ENCODE peak calls at places on chromosomes 5 and 9, in nine cellular contexts. A is stomach, S is RWPE2, P is lower leg skin, K is mucosa of descending colon, I is GM12865, E is brain microvascular endothelial cell, J is upper lobe of left lung, Q is upper lobe of right lung. V is an unnamed sample.
A peak's percentile ranks its signal among the peaks of the same experiment; 100 is the strongest.

GRCh38 chr9:130284249-130284625 is 18.7 kb downstream of the HMCN2 start:
- DNase-seq in A (no peak), S (no peak), P (no peak), K (no peak), I (no peak), E (no peak), J (no peak), Q (peak; percentile 53), V (no peak)

GRCh38 chr9:30758726-30759446 is 1625.6 kb upstream of the ACO1 start:
- DNase-seq in A (no peak), S (peak; percentile 21), P (no peak), K (no peak), I (no peak), E (no peak), J (peak; percentile 46), Q (no peak), V (no peak)

GRCh38 chr9:5002811-5003210 is 17.7 kb downstream of the JAK2 start:
- DNase-seq in A (no peak), S (no peak), P (no peak), K (no peak), I (no peak), E (no peak), J (no peak), Q (no peak), V (no peak)

GRCh38 chr5:144577676-144578075 is 407.0 kb downstream of the KCTD16 start:
- DNase-seq in A (no peak), S (no peak), P (no peak), K (no peak), I (no peak), E (no peak), J (no peak), Q (no peak), V (no peak)

GRCh38 chr5:67082941-67083340 is 113.7 kb downstream of the CD180 start:
- DNase-seq in A (no peak), S (no peak), P (no peak), K (no peak), I (no peak), E (no peak), J (no peak), Q (no peak), V (no peak)

GRCh38 chr5:68545636-68546325 is 330.2 kb downstream of the PIK3R1 start:
- DNase-seq in A (no peak), S (no peak), P (no peak), K (no peak), I (no peak), E (no peak), J (no peak), Q (no peak), V (no peak)

GRCh38 chr5:178786859-178787499 is 56.5 kb upstream of the ZNF354A start:
- DNase-seq in A (peak; percentile 48), S (peak; percentile 93), P (no peak), K (no peak), I (no peak), E (peak; percentile 87), J (no peak), Q (peak; percentile 62), V (no peak)

GRCh38 chr9:110048473-110048975 is 159.4 kb downstream of the C9orf152 start:
- DNase-seq in A (peak; percentile 73), S (peak; percentile 80), P (peak; percentile 58), K (peak; percentile 76), I (peak; percentile 91), E (peak; percentile 67), J (peak; percentile 93), Q (peak; percentile 87), V (peak; percentile 47)

GRCh38 chr9:123584202-123585176 is 228.5 kb downstream of the CRB2 start:
- DNase-seq in A (no peak), S (no peak), P (no peak), K (no peak), I (no peak), E (no peak), J (peak; percentile 2), Q (peak; percentile 62), V (no peak)

GRCh38 chr5:149549461-149550266 is 1.6 kb downstream of the CSNK1A1 start:
- DNase-seq in A (peak; percentile 44), S (no peak), P (no peak), K (peak; percentile 68), I (peak; percentile 76), E (peak; percentile 47), J (no peak), Q (no peak), V (no peak)

GRCh38 chr9:97575673-97576048 is 57.5 kb downstream of the TSTD2 start:
- DNase-seq in A (no peak), S (no peak), P (no peak), K (no peak), I (no peak), E (no peak), J (no peak), Q (peak; percentile 10), V (no peak)

GRCh38 chr9:3527653-3527960 is 1.8 kb upstream of the RFX3 start:
- DNase-seq in A (no peak), S (no peak), P (no peak), K (peak; percentile 19), I (peak; percentile 57), E (no peak), J (no peak), Q (no peak), V (peak; percentile 10)

GRCh38 chr5:36367524-36367923 is 65.8 kb upstream of the RANBP3L start:
- DNase-seq in A (no peak), S (no peak), P (no peak), K (no peak), I (no peak), E (no peak), J (no peak), Q (no peak), V (no peak)

GRCh38 chr9:86396412-86396811 is 42.2 kb upstream of the TUT7 start:
- DNase-seq in A (no peak), S (no peak), P (no peak), K (no peak), I (no peak), E (no peak), J (no peak), Q (no peak), V (no peak)

GRCh38 chr5:116544542-116545241 is 29.9 kb downstream of the SEMA6A start:
- DNase-seq in A (no peak), S (no peak), P (no peak), K (peak; percentile 76), I (no peak), E (no peak), J (no peak), Q (no peak), V (no peak)

GRCh38 chr5:114544561-114544960 is 182.7 kb downstream of the KCNN2 start:
- DNase-seq in A (no peak), S (no peak), P (no peak), K (no peak), I (no peak), E (no peak), J (no peak), Q (no peak), V (no peak)

GRCh38 chr9:124776952-124777645 is at the start of gene OLFML2A:
- DNase-seq in A (no peak), S (no peak), P (no peak), K (peak; percentile 19), I (peak; percentile 24), E (no peak), J (peak; percentile 90), Q (peak; percentile 67), V (no peak)

GRCh38 chr9:129617167-129617566 is 3.7 kb downstream of the C9orf50 start:
- DNase-seq in A (no peak), S (no peak), P (no peak), K (no peak), I (peak; percentile 31), E (peak; percentile 50), J (no peak), Q (no peak), V (peak; percentile 21)

GRCh38 chr5:10665799-10666198 is 95.2 kb downstream of the DAP start:
- DNase-seq in A (no peak), S (no peak), P (no peak), K (no peak), I (no peak), E (no peak), J (no peak), Q (no peak), V (no peak)

GRCh38 chr5:173781826-173782670 is 106.1 kb upstream of the CPEB4 start:
- DNase-seq in A (peak; percentile 77), S (peak; percentile 83), P (peak; percentile 92), K (peak; percentile 72), I (peak; percentile 48), E (peak; percentile 89), J (no peak), Q (peak; percentile 72), V (peak; percentile 16)

GRCh38 chr5:97224112-97224750 is 41.2 kb upstream of the RIOK2 start:
- DNase-seq in A (no peak), S (no peak), P (no peak), K (no peak), I (no peak), E (no peak), J (no peak), Q (no peak), V (no peak)

DNA sequence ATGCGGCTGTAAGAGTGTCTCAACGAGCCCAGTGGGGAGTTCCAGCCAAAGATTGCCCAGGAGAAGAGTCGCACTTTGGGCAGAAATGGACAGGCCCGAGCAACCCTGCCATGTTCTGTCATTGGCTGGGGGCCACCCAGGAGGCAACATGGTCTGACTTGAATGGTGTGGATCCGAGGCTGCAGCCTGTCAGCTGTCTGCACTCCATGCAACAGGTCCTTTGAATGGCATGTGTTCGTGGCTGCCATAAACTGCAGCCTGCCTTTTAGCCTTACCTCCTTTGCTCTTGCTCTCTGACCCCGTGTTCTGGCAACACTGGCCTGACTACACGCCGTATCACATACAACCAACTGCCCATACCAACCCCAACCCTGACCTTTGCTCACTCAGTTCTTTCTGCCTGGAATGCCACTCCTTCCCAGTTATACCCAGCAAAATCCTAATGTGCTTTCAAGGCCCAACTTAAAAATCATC is 55.7 kb downstream of the IRF1 start:
- DNase-seq in A (no peak), S (no peak), P (no peak), K (peak; percentile 47), I (no peak), E (no peak), J (no peak), Q (no peak), V (no peak)
- H3K4me3 ChIP-seq in A (no peak overlapping the region), S (no peak overlapping the region), P (no peak overlapping the region), K (no peak overlapping the region), I (no peak overlapping the region), E (no peak overlapping the region), J (no peak overlapping the region), Q (no peak overlapping the region), V (no peak overlapping the region)

GRCh38 chr9:73162987-73163763 is 11.5 kb downstream of the ANXA1 start:
- DNase-seq in A (no peak), S (no peak), P (no peak), K (no peak), I (peak; percentile 22), E (no peak), J (no peak), Q (no peak), V (no peak)
- TF ChIP-seq CTCF in A (no peak), S (no peak), P (no peak), K (no peak), I (no peak), E (peak; percentile 7), J (no peak), Q (no peak), V (no peak)

GRCh38 chr5:82068723-82069122 is 96.9 kb downstream of the ATG10 start:
- DNase-seq in A (no peak), S (no peak), P (no peak), K (no peak), I (no peak), E (no peak), J (no peak), Q (no peak), V (no peak)
- H3K4me3 ChIP-seq in A (peak overlapping the region; percentile 8), S (no peak overlapping the region), P (no peak overlapping the region), K (no peak overlapping the region), I (no peak overlapping the region), E (no peak overlapping the region), J (no peak overlapping the region), Q (peak overlapping the region; percentile 29), V (no peak overlapping the region)

GRCh38 chr5:9387879-9388278 is 158.0 kb downstream of the SEMA5A start:
- DNase-seq in A (no peak), S (no peak), P (no peak), K (no peak), I (no peak), E (no peak), J (no peak), Q (no peak), V (no peak)
- TF ChIP-seq CTCF in A (no peak), S (peak; percentile 46), P (no peak), K (no peak), I (no peak), E (peak; percentile 10), J (no peak), Q (no peak), V (no peak)